ENCODE peak calls at places on chromosome 22, in five cellular contexts. V, G, I, S and E are unnamed samples.

GRCh38 chr22:25786165-25786564 is 44.2 kb downstream of the MYO18B start:
- DNase-seq in V (no peak), G (no peak), S (no peak), I (no peak), E (no peak)

GRCh38 chr22:19731361-19731725 is 8.0 kb downstream of the GP1BB start:
- DNase-seq in V (no peak), S (no peak), G (no peak), I (no peak), E (no peak)

GRCh38 chr22:44359496-44360110 is 46.9 kb upstream of the SHISAL1 start:
- DNase-seq in S (no peak), I (no peak), G (no peak), V (no peak), E (no peak)

GRCh38 chr22:29343313-29343805 is 27.9 kb upstream of the RASL10A start:
- DNase-seq in G (no peak), V (no peak), I (peak; percentile 47), S (no peak), E (peak; percentile 54)

GRCh38 chr22:42315392-42315756 is 44.9 kb upstream of the TCF20 start:
- DNase-seq in V (no peak), G (no peak), S (no peak), I (no peak), E (no peak)

GRCh38 chr22:27667121-27667843 is 134.3 kb downstream of the MN1 start:
- DNase-seq in G (peak; percentile 36), V (no peak), S (no peak), I (no peak), E (no peak)

GRCh38 chr22:24416611-24417010 is 10.8 kb upstream of the ADORA2A start:
- DNase-seq in V (no peak), I (no peak), G (no peak), S (no peak), E (no peak)

GRCh38 chr22:50739894-50740293 is 1.9 kb downstream of the ACR start:
- DNase-seq in I (no peak), V (no peak), G (no peak), S (no peak), E (no peak)

GRCh38 chr22:19942071-19942885 is 660 bp upstream of the TXNRD2 start:
- DNase-seq in I (no peak), S (no peak), V (peak; percentile 10), G (no peak), E (no peak)

GRCh38 chr22:19675428-19675827 is 38.9 kb upstream of the SEPTIN5 start:
- DNase-seq in G (no peak), V (no peak), I (no peak), S (no peak), E (no peak)

GRCh38 chr22:26380072-26380471 is 49.0 kb upstream of the ASPHD2 start:
- DNase-seq in V (no peak), S (no peak), G (no peak), I (no peak), E (no peak)

GRCh38 chr22:40714514-40714966 is 35.3 kb downstream of the MCHR1 start:
- DNase-seq in G (peak; percentile 77), I (peak; percentile 60), S (no peak), V (no peak), E (peak; percentile 98)

GRCh38 chr22:44143596-44143995 is 37.1 kb upstream of the PARVG start:
- DNase-seq in S (no peak), G (peak; percentile 39), V (no peak), I (no peak), E (no peak)

GRCh38 chr22:20532256-20532993 is 25.0 kb downstream of the MED15 start:
- DNase-seq in V (no peak), S (no peak), I (no peak), G (no peak), E (no peak)

GRCh38 chr22:33803371-33803770 is 116.9 kb downstream of the LARGE1 start:
- DNase-seq in V (no peak), G (no peak), S (no peak), I (peak; percentile 3), E (no peak)

GRCh38 chr22:20738394-20739089 is 35.4 kb upstream of the SERPIND1 start:
- DNase-seq in S (no peak), I (no peak), G (no peak), V (no peak), E (no peak)

GRCh38 chr22:28208036-28208435 is 289.0 kb upstream of the PITPNB start:
- DNase-seq in I (peak; percentile 34), G (no peak), S (no peak), V (no peak), E (no peak)

GRCh38 chr22:24175160-24175808 is 6.0 kb upstream of the SUSD2 start:
- DNase-seq in V (peak; percentile 42), G (peak; percentile 91), I (peak; percentile 67), S (peak; percentile 31), E (peak; percentile 63)

GRCh38 chr22:45468872-45469572 is 33.7 kb upstream of the FBLN1 start:
- DNase-seq in S (no peak), G (no peak), I (peak; percentile 70), V (no peak), E (peak; percentile 71)

GRCh38 chr22:36084717-36085116 is 56.1 kb upstream of the RBFOX2 start:
- DNase-seq in G (no peak), S (no peak), V (no peak), I (no peak), E (no peak)

GRCh38 chr22:24244144-24244787 is 616 bp downstream of the GGT5 start:
- DNase-seq in S (no peak), I (no peak), G (no peak), V (no peak), E (no peak)

GRCh38 chr22:41862160-41862529 is 29.2 kb downstream of the SREBF2 start:
- DNase-seq in V (no peak), G (no peak), I (no peak), S (no peak), E (no peak)

GRCh38 chr22:29704528-29705285 is 15.1 kb upstream of the CABP7 start:
- DNase-seq in S (no peak), G (no peak), I (peak; percentile 60), V (no peak), E (no peak)

GRCh38 chr22:44147821-44148574 is 32.7 kb upstream of the PARVG start:
- DNase-seq in I (no peak), V (no peak), G (peak; percentile 97), S (no peak), E (no peak)

GRCh38 chr22:40035351-40035750 is 40.6 kb downstream of the FAM83F start:
- DNase-seq in V (no peak), S (no peak), I (no peak), G (no peak), E (no peak)

GRCh38 chr22:28410050-28410816 is 269.4 kb downstream of the TTC28 start:
- DNase-seq in S (no peak), G (peak; percentile 24), V (no peak), I (no peak), E (no peak)

GRCh38 chr22:26615149-26615548 is 2.7 kb downstream of the CRYBB1 start:
- DNase-seq in G (no peak), S (no peak), V (peak; percentile 95), I (no peak), E (no peak)

GRCh38 chr22:37329239-37330140 is 47.2 kb downstream of the CYTH4 start:
- DNase-seq in I (peak; percentile 75), G (no peak), V (no peak), S (no peak), E (peak; percentile 84)
- H3K4me1 ChIP-seq in I (peaks cover 64% of the 10 kb centered on the region), G (peaks cover 22% of the 10 kb centered on the region), V (no peaks in the 10 kb centered on the region), S (peaks cover 97% of the 10 kb centered on the region), E (peaks cover 83% of the 10 kb centered on the region)

DNA sequence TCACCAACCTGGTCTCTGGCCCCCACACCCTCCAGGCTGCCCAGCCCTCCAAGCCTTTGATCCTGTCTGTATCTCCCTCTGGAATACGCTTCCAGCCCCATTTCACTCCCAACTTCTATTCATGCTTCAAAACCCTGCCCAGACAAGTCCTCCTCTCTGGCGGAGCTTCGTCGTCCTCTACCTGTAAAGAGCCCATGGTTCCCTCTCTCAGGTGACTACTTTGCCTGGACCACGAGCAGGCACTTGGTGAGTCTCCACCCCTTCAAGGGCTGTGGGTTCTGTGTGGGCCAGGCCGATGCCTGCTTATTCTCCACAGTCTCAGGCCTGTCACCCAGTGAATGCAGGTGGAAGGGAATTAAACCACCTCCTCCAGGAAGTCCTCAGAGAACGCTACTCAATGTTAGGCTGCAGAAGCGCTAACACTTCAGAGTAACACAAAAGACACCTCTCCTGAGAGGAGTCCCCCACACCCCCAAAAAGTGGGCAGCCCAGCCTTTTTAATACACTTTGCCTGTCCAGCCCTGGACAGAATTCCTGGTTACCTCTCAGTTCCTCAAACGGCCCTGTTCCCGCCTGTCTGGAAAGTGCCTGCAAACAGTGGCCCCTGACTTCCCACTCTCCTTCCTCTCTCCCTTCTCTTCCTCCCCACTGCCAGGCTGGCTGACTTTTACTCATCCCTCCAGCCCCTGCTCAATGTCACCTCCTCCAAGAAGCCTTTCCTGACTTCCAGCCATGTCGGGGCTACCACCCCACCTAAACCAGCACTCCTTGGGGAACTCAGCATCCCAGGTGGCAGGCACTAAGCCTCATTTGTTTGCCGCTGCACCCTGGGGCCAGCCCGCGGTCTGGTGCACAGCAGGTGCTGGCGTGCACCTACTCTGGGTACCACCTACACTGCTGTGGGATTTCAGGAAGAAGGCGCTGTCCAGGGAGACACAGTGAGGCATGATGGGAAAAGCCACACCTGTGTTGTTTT is 9.0 kb downstream of the RAC2 start:
- DNase-seq in V (no peak), S (no peak), I (no peak), G (no peak), E (no peak)
- H3K4me3 ChIP-seq in V (no peak overlapping the region), S (no peak overlapping the region), I (no peak overlapping the region), G (no peak overlapping the region), E (no peak overlapping the region)

DNA sequence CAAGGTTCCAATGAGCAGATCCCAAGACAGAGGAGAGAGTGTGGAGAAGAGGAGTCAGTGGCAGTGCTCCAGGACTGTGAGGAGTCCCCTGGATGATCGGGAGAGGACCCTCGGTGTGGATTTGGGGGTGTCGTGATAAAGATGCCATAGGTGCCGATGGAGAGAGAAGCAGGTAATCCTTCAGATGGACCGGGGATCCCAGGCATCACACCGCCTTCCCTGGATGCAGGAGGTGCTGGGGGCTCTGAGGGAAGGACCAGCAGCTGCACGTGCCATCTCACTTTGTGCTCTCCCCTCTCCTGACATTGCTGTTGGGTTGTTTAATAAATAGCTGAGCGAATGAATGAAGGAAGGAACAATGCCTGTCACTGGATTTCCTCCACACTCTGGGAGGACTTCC is 744.1 kb downstream of the BRD1 start:
- DNase-seq in S (no peak), G (no peak), I (no peak), V (no peak), E (no peak)
- H3K9me2 ChIP-seq in S (no peaks in the 10 kb centered on the region), G (no peaks in the 10 kb centered on the region), I (no peaks in the 10 kb centered on the region), V (no peaks in the 10 kb centered on the region), E (no peaks in the 10 kb centered on the region)

GRCh38 chr22:38513063-38513462 is 7.0 kb upstream of the DDX17 start:
- DNase-seq in V (peak; percentile 77), S (no peak), I (peak; percentile 3), G (peak; percentile 74), E (no peak)

GRCh38 chr22:38524434-38524833 is 18.3 kb upstream of the DDX17 start:
- DNase-seq in V (no peak), G (no peak), S (no peak), I (no peak), E (no peak)

GRCh38 chr22:38519453-38520250 is 13.5 kb upstream of the DDX17 start:
- DNase-seq in G (no peak), V (no peak), I (no peak), S (no peak), E (no peak)

GRCh38 chr22:38523479-38523878 is 17.4 kb upstream of the DDX17 start:
- DNase-seq in G (no peak), S (no peak), V (no peak), I (no peak), E (no peak)

DNA sequence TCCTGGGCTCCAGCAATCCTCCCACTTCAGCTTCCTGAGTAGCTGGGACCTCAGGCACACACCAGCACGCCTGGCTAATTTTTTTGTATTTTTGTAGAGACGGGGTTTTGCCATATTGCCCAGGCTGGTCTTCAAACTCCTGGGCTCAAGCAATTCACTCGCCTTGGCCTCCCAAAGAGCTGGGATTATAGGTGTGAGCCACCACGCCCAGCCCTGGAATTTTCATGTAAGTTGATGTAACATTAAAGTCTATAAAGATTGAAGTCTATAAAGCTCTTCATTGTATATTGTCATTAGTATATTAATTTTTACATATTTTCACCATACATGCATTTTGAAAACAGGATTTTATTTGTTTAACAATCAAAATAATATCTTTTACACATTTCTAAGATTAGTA is 12.5 kb upstream of the DDX17 start:
- DNase-seq in S (no peak), V (no peak), G (no peak), I (no peak), E (no peak)
- H3K4me1 ChIP-seq in S (no peaks in the 10 kb centered on the region), V (no peaks in the 10 kb centered on the region), G (peaks cover 18% of the 10 kb centered on the region), I (no peaks in the 10 kb centered on the region), E (peaks cover 5% of the 10 kb centered on the region)